ENCODE peak calls at places on chromosome 1, in five cellular contexts. V is NT2/D1, Q is aorta, R is tibial nerve, N is OCI-LY7. W is an unnamed sample. For H3K4me1, the result is how much of the 10 kb centered on the place peaks cover.

GRCh38 chr1:46757256-46757955 is 38.5 kb upstream of the EFCAB14 start:
- DNase-seq in R (no peak), V (peak), Q (no peak), N (no peak), W (no peak)

GRCh38 chr1:234938924-234939323 is 189.7 kb downstream of the TOMM20 start:
- DNase-seq in V (no peak), Q (no peak), N (no peak), R (no peak), W (peak)

GRCh38 chr1:177278626-177279390 is 108.0 kb downstream of the BRINP2 start:
- DNase-seq in N (no peak), R (no peak), Q (no peak), V (no peak), W (no peak)

GRCh38 chr1:35726814-35727433 is 8.2 kb upstream of the C1orf216 start:
- DNase-seq in R (peak), N (peak), Q (no peak), V (peak), W (no peak)

GRCh38 chr1:78275456-78275855 is 215.3 kb upstream of the PTGFR start:
- DNase-seq in R (no peak), V (no peak), N (no peak), Q (no peak), W (no peak)

GRCh38 chr1:92851729-92852128 is 19.9 kb downstream of the RPL5 start:
- DNase-seq in V (no peak), N (no peak), R (no peak), Q (no peak), W (no peak)

GRCh38 chr1:243421784-243422183 is 165.9 kb downstream of the SDCCAG8 start:
- DNase-seq in Q (no peak), R (no peak), N (no peak), V (no peak), W (peak)

GRCh38 chr1:219041141-219041540 is 132.5 kb upstream of the LYPLAL1 start:
- DNase-seq in Q (no peak), V (no peak), R (no peak), N (no peak), W (peak)

GRCh38 chr1:85473390-85473789 is 8.4 kb upstream of the DDAH1 start:
- DNase-seq in V (no peak), R (no peak), Q (no peak), N (no peak), W (no peak)

GRCh38 chr1:214224605-214225354 is 56.2 kb upstream of the SMYD2 start:
- DNase-seq in N (no peak), V (no peak), R (no peak), Q (no peak), W (no peak)

GRCh38 chr1:209249785-209250441 is 333.6 kb upstream of the CAMK1G start:
- DNase-seq in R (no peak), N (no peak), V (no peak), Q (no peak), W (no peak)

GRCh38 chr1:27402349-27402754 is 9.9 kb downstream of the GPR3 start:
- DNase-seq in R (peak), V (no peak), Q (peak), N (no peak), W (peak)

GRCh38 chr1:158180741-158181576 is at the start of gene CD1D:
- DNase-seq in V (peak), N (peak), R (no peak), Q (peak), W (no peak)

GRCh38 chr1:58618303-58618702 is 41.3 kb upstream of the TACSTD2 start:
- DNase-seq in N (no peak), V (no peak), Q (peak), R (no peak), W (peak)

GRCh38 chr1:75791022-75791421 is 5.0 kb downstream of the RABGGTB start:
- DNase-seq in Q (no peak), R (no peak), V (no peak), N (no peak), W (no peak)

GRCh38 chr1:107277022-107277421 is 136.2 kb downstream of the NTNG1 start:
- DNase-seq in R (peak), N (peak), Q (no peak), V (peak), W (no peak)

GRCh38 chr1:199789141-199789540 is 238.4 kb upstream of the NR5A2 start:
- DNase-seq in Q (no peak), V (no peak), R (no peak), N (no peak), W (no peak)

GRCh38 chr1:157882560-157882959 is 41.0 kb upstream of the CD5L start:
- DNase-seq in R (no peak), V (no peak), N (no peak), Q (no peak), W (no peak)

GRCh38 chr1:23756676-23757075 is 13.4 kb downstream of the ELOA start:
- DNase-seq in N (no peak), R (no peak), Q (no peak), V (no peak), W (no peak)

GRCh38 chr1:79131626-79132025 is 125.1 kb upstream of the ADGRL4 start:
- DNase-seq in Q (no peak), V (no peak), N (no peak), R (no peak), W (no peak)

GRCh38 chr1:67500413-67500959 is 70.3 kb upstream of the SERBP1 start:
- DNase-seq in V (peak), Q (peak), N (peak), R (peak), W (peak)

DNA sequence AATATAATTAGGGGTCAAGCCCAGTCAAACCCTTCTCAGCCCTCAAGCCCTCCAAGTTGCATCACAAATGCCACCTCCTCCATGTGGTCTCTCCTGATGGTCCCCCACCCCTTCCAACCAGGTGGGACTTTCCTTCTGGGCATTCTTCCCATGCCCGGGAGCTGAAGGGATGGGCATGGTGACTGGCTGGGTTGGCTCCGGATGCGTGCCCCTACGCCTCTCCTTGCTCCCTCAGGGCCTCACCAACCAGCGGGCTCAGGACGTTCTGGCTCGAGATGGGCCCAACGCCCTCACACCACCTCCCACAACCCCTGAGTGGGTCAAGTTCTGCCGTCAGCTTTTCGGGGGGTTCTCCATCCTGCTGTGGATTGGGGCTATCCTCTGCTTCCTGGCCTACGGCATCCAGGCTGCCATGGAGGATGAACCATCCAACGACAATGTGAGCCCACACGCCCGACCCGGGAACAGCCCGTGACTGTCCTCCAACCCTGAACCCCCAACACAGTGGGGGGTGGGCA is 7.5 kb downstream of the ATP1A2 start:
- DNase-seq in R (no peak), V (no peak), Q (peak), N (no peak), W (no peak)
- H3K4me1 ChIP-seq in R (half or more), V (under half), Q (under half), N (under half), W (under half)

GRCh38 chr1:208232639-208233038 is 11.5 kb downstream of the PLXNA2 start:
- DNase-seq in Q (no peak), N (no peak), R (no peak), V (no peak), W (no peak)

GRCh38 chr1:208233546-208233945 is 10.6 kb downstream of the PLXNA2 start:
- DNase-seq in N (no peak), V (peak), R (no peak), Q (no peak), W (peak)

GRCh38 chr1:208233978-208234377 is 10.2 kb downstream of the PLXNA2 start:
- DNase-seq in V (no peak), N (no peak), R (no peak), Q (no peak), W (no peak)

GRCh38 chr1:208230668-208231529 is 13.3 kb downstream of the PLXNA2 start:
- DNase-seq in V (no peak), N (no peak), R (no peak), Q (no peak), W (no peak)

DNA sequence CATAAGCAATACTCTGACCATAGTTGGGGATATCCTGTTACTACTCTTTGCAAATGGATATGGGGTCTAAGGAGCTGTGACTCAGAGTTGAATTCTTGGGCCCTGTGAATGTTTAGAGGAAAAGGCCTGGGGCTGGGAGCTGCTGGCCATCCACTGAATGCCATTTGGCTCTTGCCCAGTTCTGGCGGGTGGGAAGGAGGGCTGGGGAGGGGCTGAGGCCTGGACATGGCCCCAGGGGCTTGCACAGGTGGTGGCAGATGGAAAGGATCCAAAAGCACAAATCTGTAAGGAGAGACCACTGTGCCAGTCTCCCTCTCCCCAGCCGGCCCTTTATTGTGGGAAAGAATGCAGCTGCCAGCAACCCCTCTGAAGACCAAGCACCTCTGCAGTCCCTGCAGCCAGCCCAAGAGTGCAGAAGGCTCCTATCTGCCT is 12.2 kb downstream of the PLXNA2 start:
- DNase-seq in N (no peak), V (no peak), R (no peak), Q (no peak), W (peak)
- H3K4me1 ChIP-seq in N (under half), V (under half), R (half or more), Q (under half), W (half or more)

DNA sequence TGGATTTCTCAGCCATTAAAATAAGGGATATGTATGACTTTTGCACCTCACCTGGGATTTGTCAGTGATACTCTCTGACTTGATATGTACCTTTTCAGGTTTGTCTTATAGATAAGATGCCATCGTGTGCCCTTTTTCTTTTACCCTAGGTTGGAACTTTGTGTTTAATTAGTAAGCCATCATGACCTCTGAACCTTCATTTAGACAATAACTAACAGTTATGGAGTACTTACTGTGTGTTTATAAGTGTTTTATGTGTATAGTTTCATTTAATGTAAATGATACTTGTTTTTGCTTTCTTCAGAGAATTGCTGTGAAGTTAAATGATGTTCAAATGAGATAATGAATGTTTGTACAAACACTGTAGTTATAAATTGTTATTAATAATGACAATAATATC is 14.4 kb downstream of the HS2ST1 start:
- DNase-seq in V (no peak), N (no peak), Q (no peak), R (no peak), W (no peak)
- H3K4me1 ChIP-seq in V (under half), N (under half), Q (under half), R (under half), W (under half)

DNA sequence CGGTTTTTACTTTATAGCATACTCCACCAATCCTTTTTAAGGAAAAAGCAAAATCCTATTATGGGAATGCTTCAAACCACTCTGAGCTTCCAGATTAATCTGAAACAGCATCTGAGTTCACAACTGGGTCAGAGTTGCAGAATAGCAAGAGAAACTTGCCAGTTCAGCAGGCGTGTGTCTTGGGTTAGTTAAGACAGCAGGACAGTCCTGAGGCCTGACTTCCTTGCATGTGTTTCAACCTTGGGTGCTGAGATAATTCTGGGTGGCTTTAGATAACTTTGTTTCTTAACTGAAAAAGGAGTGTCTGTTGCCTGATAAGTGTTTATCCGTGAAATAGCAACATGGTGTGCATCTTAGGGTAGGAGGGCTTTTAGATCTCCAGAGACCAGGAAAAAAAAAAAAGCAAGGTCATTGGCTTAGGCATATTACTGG is 169.2 kb downstream of the DHRS3 start:
- DNase-seq in Q (no peak), R (peak), N (no peak), V (no peak), W (no peak)
- H3K4me1 ChIP-seq in Q (under half), R (half or more), N (under half), V (under half), W (half or more)

GRCh38 chr1:32626176-32626575 is 24.2 kb downstream of the ZBTB8OS start:
- DNase-seq in Q (no peak), R (no peak), N (no peak), V (no peak), W (no peak)
- H3K4me1 ChIP-seq in Q (under half), R (under half), N (half or more), V (under half), W (under half)

DNA sequence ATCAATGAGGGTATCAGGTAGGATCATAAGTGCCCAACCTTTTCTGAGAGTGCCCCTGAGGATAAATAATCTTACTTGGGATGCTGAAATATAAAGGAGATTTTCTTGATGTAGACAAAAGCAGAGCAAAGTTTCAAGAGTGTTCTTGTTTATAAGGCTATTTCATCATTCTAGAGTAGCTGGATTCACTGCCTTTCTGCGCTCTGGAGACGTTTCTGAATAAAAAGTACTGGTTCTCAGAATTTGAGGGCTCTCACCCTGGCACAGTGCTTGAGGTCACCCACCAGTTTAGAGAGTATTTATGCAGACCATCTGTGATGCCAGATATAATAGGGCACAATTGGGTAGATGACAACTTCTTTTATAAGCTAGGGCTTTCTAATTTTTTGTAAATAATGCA is 103.3 kb downstream of the GDAP2 start:
- DNase-seq in V (no peak), N (no peak), R (no peak), Q (no peak), W (no peak)
- H3K4me1 ChIP-seq in V (under half), N (under half), R (under half), Q (under half), W (half or more)

GRCh38 chr1:1777510-1777909 is 760 bp downstream of the NADK start:
- DNase-seq in N (peak), Q (no peak), V (no peak), R (peak), W (no peak)

GRCh38 chr1:1778827-1779675 is 781 bp upstream of the NADK start:
- DNase-seq in R (peak), V (peak), Q (peak), N (peak), W (no peak)

GRCh38 chr1:1776672-1777393 is 1.4 kb downstream of the NADK start:
- DNase-seq in V (no peak), Q (no peak), N (peak), R (no peak), W (no peak)

GRCh38 chr1:1779691-1780597 is 1.7 kb upstream of the NADK start:
- DNase-seq in V (peak), N (peak), Q (peak), R (peak), W (no peak)

DNA sequence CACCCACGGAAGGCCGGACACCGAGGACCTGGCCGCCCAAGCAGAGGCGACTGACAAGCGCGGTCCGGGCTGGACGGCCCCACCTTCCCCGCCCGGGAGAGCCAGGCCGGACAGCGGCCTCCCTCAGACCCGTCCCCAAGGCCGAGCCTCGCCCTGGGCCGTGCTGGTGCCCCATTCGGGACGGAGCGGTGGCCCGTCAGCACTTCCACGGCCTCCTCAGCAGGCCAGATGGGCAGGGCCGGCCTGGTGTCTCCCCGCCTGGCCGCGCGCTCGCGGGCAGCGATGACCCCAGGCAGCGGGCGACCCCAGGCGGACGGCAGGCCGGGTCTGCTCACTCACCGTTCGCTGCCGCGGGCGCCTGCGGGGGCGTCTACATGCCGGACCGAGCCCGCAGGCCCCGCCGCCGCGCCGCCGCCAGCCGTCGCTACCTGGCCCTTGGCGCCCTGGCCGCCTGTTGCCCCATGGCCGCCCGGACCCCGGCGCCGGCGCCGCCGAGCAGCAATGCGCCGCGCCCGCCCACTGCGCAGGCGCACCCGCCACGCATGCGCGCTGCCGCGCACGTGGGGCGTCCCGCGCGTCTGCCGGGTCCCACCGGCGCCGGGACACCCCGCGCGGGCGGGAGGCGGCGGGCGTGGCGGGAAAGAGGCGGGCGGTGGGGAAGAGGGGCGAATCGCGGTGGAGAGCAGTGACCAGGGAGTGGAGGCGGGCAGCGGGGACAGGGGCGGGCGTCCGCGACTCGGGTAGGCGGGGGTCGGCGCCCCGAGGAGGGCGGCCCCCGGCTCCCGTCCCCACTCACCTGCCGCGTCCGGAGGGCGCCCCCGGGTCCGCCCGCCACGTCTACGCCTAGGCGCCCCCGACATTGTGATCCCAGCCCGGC is at the start of gene NADK:
- DNase-seq in Q (peak), R (no peak), N (peak), V (no peak), W (peak)
- H3K4me1 ChIP-seq in Q (under half), R (half or more), N (half or more), V (under half), W (half or more)

GRCh38 chr1:26275580-26276431 is 4.1 kb upstream of the SH3BGRL3 start:
- DNase-seq in Q (peak), R (peak), N (peak), V (peak), W (peak)
- H3K4me1 ChIP-seq in Q (under half), R (half or more), N (under half), V (under half), W (half or more)

W was measured in SJSA1.